ENCODE peak calls at places on chromosomes 2 and 18, in nine cellular contexts. W is heart right ventricle, J is endodermal cell, A is GM12878, I is iPS DF 6.9, B is neural progenitor cell, E is cardiac muscle cell, U is thyroid gland, F is OCI-LY7. L is an unnamed sample.

GRCh38 chr18:12639990-12640880 is 17.7 kb downstream of the SPIRE1 start:
- DNase-seq in W (no peak), J (no peak), A (no peak), I (no peak), B (no peak), E (no peak), U (no peak), F (no peak), L (no peak)

GRCh38 chr2:85134255-85135065 is 1.3 kb downstream of the TCF7L1 start:
- DNase-seq in W (peak), J (peak), A (no peak), I (no peak), B (peak), E (peak), U (peak), F (no peak), L (no peak)

GRCh38 chr2:149315461-149315860 is 14.9 kb upstream of the LYPD6 start:
- DNase-seq in W (no peak), J (no peak), A (no peak), I (no peak), B (no peak), E (peak), U (no peak), F (no peak), L (no peak)

GRCh38 chr18:6821346-6821745 is 91.8 kb downstream of the ARHGAP28 start:
- DNase-seq in W (no peak), J (no peak), A (no peak), I (no peak), B (no peak), E (no peak), U (no peak), F (no peak), L (no peak)

GRCh38 chr2:77579076-77579769 is 57.0 kb upstream of the LRRTM4 start:
- DNase-seq in W (no peak), J (no peak), A (no peak), I (no peak), B (no peak), E (no peak), U (no peak), F (no peak), L (no peak)

GRCh38 chr2:19505199-19506136 is 147.0 kb upstream of the OSR1 start:
- DNase-seq in W (no peak), J (no peak), A (no peak), I (no peak), B (no peak), E (no peak), U (no peak), F (no peak), L (no peak)

GRCh38 chr2:139165599-139165998 is 385.4 kb upstream of the NXPH2 start:
- DNase-seq in W (no peak), J (no peak), A (no peak), I (no peak), B (no peak), E (no peak), U (no peak), F (no peak), L (no peak)

GRCh38 chr2:45273412-45274189 is 264.3 kb upstream of the SIX2 start:
- DNase-seq in W (no peak), J (no peak), A (no peak), I (no peak), B (no peak), E (no peak), U (no peak), F (no peak), L (no peak)

GRCh38 chr2:64348386-64349142 is 105.4 kb upstream of the LGALSL start:
- DNase-seq in W (no peak), J (no peak), A (no peak), I (no peak), B (no peak), E (no peak), U (no peak), F (no peak), L (no peak)

GRCh38 chr2:73162856-73163521 is 39.4 kb upstream of the NOTO start:
- DNase-seq in W (no peak), J (no peak), A (no peak), I (no peak), B (no peak), E (no peak), U (no peak), F (no peak), L (no peak)

GRCh38 chr18:34084635-34085034 is 140.1 kb downstream of the NOL4 start:
- DNase-seq in W (no peak), J (no peak), A (no peak), I (no peak), B (no peak), E (no peak), U (no peak), F (no peak), L (no peak)

GRCh38 chr2:149399934-149400615 is 69.7 kb downstream of the LYPD6 start:
- DNase-seq in W (no peak), J (no peak), A (no peak), I (no peak), B (no peak), E (no peak), U (no peak), F (no peak), L (no peak)

GRCh38 chr2:5148392-5149085 is 543.6 kb upstream of the SOX11 start:
- DNase-seq in W (no peak), J (no peak), A (no peak), I (no peak), B (no peak), E (no peak), U (no peak), F (no peak), L (no peak)

GRCh38 chr2:157394928-157395327 is 49.0 kb downstream of the CYTIP start:
- DNase-seq in W (no peak), J (no peak), A (no peak), I (no peak), B (no peak), E (peak), U (no peak), F (no peak), L (no peak)

GRCh38 chr2:105407946-105408743 is 9.3 kb upstream of the FHL2 start:
- DNase-seq in W (no peak), J (no peak), A (no peak), I (no peak), B (no peak), E (no peak), U (no peak), F (no peak), L (no peak)

GRCh38 chr18:68723539-68723938 is 8.6 kb upstream of the TMX3 start:
- DNase-seq in W (no peak), J (no peak), A (no peak), I (no peak), B (no peak), E (no peak), U (no peak), F (no peak), L (no peak)

GRCh38 chr2:98569197-98569793 is 39.0 kb downstream of the COA5 start:
- DNase-seq in W (peak), J (peak), A (no peak), I (peak), B (peak), E (peak), U (peak), F (peak), L (no peak)

GRCh38 chr2:234929002-234929401 is 22.8 kb upstream of the SH3BP4 start:
- DNase-seq in W (no peak), J (peak), A (no peak), I (no peak), B (no peak), E (no peak), U (no peak), F (no peak), L (no peak)

GRCh38 chr2:29281086-29281485 is 165.9 kb downstream of the CLIP4 start:
- DNase-seq in W (no peak), J (peak), A (no peak), I (no peak), B (no peak), E (no peak), U (no peak), F (no peak), L (no peak)

GRCh38 chr2:239774933-239775622 is 250.1 kb downstream of the NDUFA10 start:
- DNase-seq in W (no peak), J (peak), A (no peak), I (no peak), B (no peak), E (no peak), U (no peak), F (no peak), L (no peak)

GRCh38 chr18:59954746-59955145 is 55.0 kb downstream of the PMAIP1 start:
- DNase-seq in W (no peak), J (no peak), A (no peak), I (no peak), B (no peak), E (no peak), U (no peak), F (no peak), L (no peak)

GRCh38 chr2:149038442-149039212 is at the start of gene LYPD6B:
- DNase-seq in W (no peak), J (peak), A (no peak), I (no peak), B (peak), E (peak), U (peak), F (no peak), L (no peak)

GRCh38 chr2:222372993-222373392 is 51.4 kb upstream of the SGPP2 start:
- DNase-seq in W (no peak), J (no peak), A (no peak), I (no peak), B (no peak), E (no peak), U (no peak), F (no peak), L (no peak)

GRCh38 chr18:63001861-63002260 is 286.5 kb downstream of the PHLPP1 start:
- DNase-seq in W (no peak), J (no peak), A (no peak), I (no peak), B (no peak), E (no peak), U (no peak), F (no peak), L (no peak)

GRCh38 chr2:152201466-152201830 is 25.9 kb upstream of the STAM2 start:
- DNase-seq in W (no peak), J (no peak), A (no peak), I (no peak), B (no peak), E (no peak), U (no peak), F (no peak), L (no peak)

GRCh38 chr2:152198499-152198898 is 22.9 kb upstream of the STAM2 start:
- DNase-seq in W (no peak), J (peak), A (no peak), I (no peak), B (no peak), E (no peak), U (no peak), F (no peak), L (no peak)

GRCh38 chr2:152200562-152201465 is 25.3 kb upstream of the STAM2 start:
- DNase-seq in W (peak), J (peak), A (no peak), I (no peak), B (peak), E (no peak), U (peak), F (no peak), L (no peak)

DNA sequence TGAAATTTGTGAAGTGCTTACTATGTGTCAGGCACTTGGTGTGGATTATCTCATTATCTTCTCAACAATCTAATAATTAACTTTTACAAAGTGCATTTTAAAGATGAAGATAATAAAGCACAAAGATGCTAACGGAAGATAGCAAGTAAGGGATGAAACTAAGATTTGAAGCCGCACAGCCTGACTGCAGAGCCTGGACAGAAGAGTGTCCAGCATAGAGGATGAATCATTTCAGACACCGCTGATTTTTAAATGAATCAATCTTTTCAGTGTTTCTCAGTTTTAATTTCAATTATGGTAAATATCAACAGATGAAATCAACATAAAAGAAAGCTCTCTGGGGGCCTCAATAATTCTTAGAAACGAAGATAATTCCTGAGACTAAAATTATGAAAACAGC is 24.5 kb upstream of the STAM2 start:
- DNase-seq in W (no peak), J (no peak), A (no peak), I (no peak), B (no peak), E (no peak), U (no peak), F (no peak), L (no peak)
- H3K27ac ChIP-seq in W (no peak), J (no peak), A (no peak), I (no peak), B (no peak), E (no peak), U (no peak), F (no peak), L (no peak)

GRCh38 chr18:55876254-55876653 is 288.3 kb upstream of the TCF4 start:
- DNase-seq in W (no peak), J (no peak), A (no peak), I (no peak), B (no peak), E (no peak), U (no peak), F (no peak), L (no peak)

GRCh38 chr18:55877321-55877720 is 289.3 kb upstream of the TCF4 start:
- DNase-seq in W (no peak), J (no peak), A (no peak), I (no peak), B (no peak), E (no peak), U (no peak), F (no peak), L (no peak)

GRCh38 chr18:55879331-55879730 is 291.3 kb upstream of the TCF4 start:
- DNase-seq in W (no peak), J (no peak), A (no peak), I (no peak), B (no peak), E (no peak), U (no peak), F (no peak), L (no peak)

GRCh38 chr18:55878224-55878623 is 290.2 kb upstream of the TCF4 start:
- DNase-seq in W (no peak), J (no peak), A (no peak), I (no peak), B (no peak), E (no peak), U (no peak), F (no peak), L (no peak)

GRCh38 chr18:55875330-55875933 is 287.4 kb upstream of the TCF4 start:
- DNase-seq in W (no peak), J (no peak), A (no peak), I (no peak), B (peak), E (no peak), U (no peak), F (no peak), L (no peak)
- H3K4me3 ChIP-seq in W (no peak), J (no peak), A (no peak), I (no peak), B (peak), E (no peak), U (no peak), F (no peak), L (no peak)

DNA sequence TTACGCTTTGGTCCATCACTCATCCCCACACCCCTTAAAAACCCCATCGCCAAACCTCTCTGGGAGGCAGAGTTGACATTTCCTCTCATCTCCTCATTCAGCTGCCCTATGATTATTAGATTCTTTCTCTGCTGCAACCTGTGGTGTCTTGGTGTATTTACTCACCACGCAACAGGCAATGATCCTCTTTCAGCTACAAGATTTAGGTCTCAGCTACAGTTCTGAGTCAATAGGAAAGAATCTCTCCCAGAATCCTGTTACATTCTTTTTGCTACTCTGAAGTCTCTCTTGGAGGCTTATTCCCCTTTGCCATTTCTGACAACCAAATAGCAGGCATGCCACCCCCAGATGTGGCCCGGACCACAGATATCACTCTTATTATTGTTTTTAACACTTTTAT is 468.3 kb upstream of the GYPC start:
- DNase-seq in W (no peak), J (no peak), A (no peak), I (no peak), B (no peak), E (no peak), U (no peak), F (no peak), L (no peak)
- H3K27ac ChIP-seq in W (no peak), J (no peak), A (no peak), I (no peak), B (no peak), E (no peak), U (no peak), F (no peak), L (no peak)

DNA sequence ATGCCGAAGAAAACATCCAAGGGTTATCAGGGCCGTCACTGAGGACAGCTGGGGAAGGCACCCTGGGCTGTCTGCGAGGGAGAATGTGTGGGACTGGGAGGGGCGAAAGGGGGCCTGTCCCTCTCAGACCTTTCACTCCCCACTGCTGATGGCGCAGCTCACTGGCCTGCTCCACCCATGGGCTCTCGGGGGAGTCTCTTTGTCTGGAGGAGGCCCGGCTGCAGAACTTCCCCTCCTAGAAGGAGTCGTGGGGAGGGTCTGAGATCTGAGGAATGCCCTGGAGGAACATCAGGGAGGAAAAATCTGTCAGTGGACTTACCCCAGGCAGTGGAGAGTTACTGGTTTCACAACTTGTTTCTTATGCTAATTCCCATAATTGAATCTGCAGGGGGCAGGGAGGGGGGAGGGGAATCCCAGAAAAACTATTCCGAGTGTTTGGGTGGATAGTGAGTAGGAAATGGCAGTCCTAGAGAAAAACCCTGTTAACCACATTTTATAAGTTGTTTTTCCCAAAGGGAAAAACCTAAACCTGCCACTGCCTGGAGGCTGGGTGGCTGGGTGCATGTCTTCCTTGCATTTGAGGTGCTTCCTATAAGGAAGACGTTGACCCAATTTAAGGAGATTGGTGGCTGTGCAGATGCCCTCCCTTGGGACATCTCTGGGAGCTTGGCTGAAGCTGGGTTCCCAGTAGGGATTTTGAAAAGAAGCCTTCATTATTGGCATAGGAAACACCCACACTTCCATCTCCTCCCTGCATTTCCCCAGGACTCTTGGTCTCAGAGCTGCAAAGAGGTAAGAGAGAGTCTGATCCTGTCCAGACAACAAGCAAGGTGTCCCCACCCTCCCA is 11.7 kb upstream of the SEMA4C start:
- DNase-seq in W (no peak), J (peak), A (no peak), I (no peak), B (peak), E (no peak), U (no peak), F (no peak), L (no peak)
- H3K4me3 ChIP-seq in W (no peak), J (no peak), A (no peak), I (no peak), B (no peak), E (no peak), U (no peak), F (no peak), L (peak)